ENCODE peak calls at places on chromosome 10, in six cellular contexts. C is neuronal stem cell; Z is NCI-H1436; N is GM23338; X is germinal center; A is stimulated activated naive CD8-positive, alpha-beta T cell treated with anti-CD3 and anti-CD28 coated beads, Interleukin-15, amount 100 ng/mL, for 72 hours. I is an unnamed sample.

GRCh38 chr10:106705576-106706526 is 458.7 kb downstream of the SORCS1 start:
- DNase-seq in A (peak), C (peak), N (peak), Z (peak), X (peak), I (peak)

GRCh38 chr10:21814866-21815265 is 188.7 kb downstream of the DNAJC1 start:
- DNase-seq in C (no peak), X (no peak), N (no peak), Z (no peak), A (no peak), I (no peak)

GRCh38 chr10:112957589-112958202 is 7.6 kb downstream of the TCF7L2 start:
- DNase-seq in C (no peak), Z (no peak), X (no peak), N (no peak), A (no peak), I (no peak)

GRCh38 chr10:44958196-44958896 is 1.3 kb upstream of the RASSF4 start:
- DNase-seq in X (no peak), C (no peak), N (no peak), Z (no peak), A (no peak), I (peak)

GRCh38 chr10:7445474-7446135 is 34.8 kb upstream of the SFMBT2 start:
- DNase-seq in C (no peak), A (no peak), X (peak), Z (no peak), N (no peak), I (no peak)

GRCh38 chr10:130729876-130730275 is 581.6 kb downstream of the TCERG1L start:
- DNase-seq in N (no peak), Z (no peak), X (no peak), A (no peak), C (no peak), I (no peak)

GRCh38 chr10:21464134-21464533 is 61.3 kb downstream of the SKIDA1 start:
- DNase-seq in A (no peak), Z (no peak), X (no peak), C (no peak), N (no peak), I (no peak)

GRCh38 chr10:483266-483665 is 206.2 kb downstream of the DIP2C start:
- DNase-seq in X (no peak), Z (no peak), C (no peak), N (no peak), A (no peak), I (no peak)

GRCh38 chr10:114278140-114278883 is 39.3 kb downstream of the VWA2 start:
- DNase-seq in Z (no peak), A (no peak), X (no peak), C (no peak), N (no peak), I (no peak)

GRCh38 chr10:30812018-30812851 is 182.7 kb upstream of the LYZL2 start:
- DNase-seq in Z (no peak), A (no peak), N (no peak), X (no peak), C (no peak), I (no peak)